ENCODE peak calls at places on chromosomes 4 and X, in eight cellular contexts. One of them, this sample, is unnamed.

GRCh38 chr4:145937990-145938611 is 522 bp downstream of the ZNF827 start:
- DNase-seq in BE2C: peak
- DNase-seq in CD4-positive, alpha-beta T cell: peak
- DNase-seq in AG04449: no peak
- DNase-seq in thoracic aorta: no peak
- DNase-seq in uterus: peak
- DNase-seq in CD8-positive, alpha-beta T cell: peak
- DNase-seq in stomach: no peak
- DNase-seq in this sample: no peak

GRCh38 chrX:28205905-28206304 is 224.7 kb upstream of the DCAF8L1 start:
- DNase-seq in CD4-positive, alpha-beta T cell: no peak
- DNase-seq in stomach: no peak
- DNase-seq in thoracic aorta: no peak
- DNase-seq in uterus: no peak
- DNase-seq in AG04449: no peak
- DNase-seq in BE2C: no peak
- DNase-seq in CD8-positive, alpha-beta T cell: no peak
- DNase-seq in this sample: no peak

GRCh38 chr4:111506706-111507105 is 638.5 kb upstream of the FAM241A start:
- DNase-seq in uterus: no peak
- DNase-seq in thoracic aorta: no peak
- DNase-seq in AG04449: peak
- DNase-seq in stomach: no peak
- DNase-seq in BE2C: no peak
- DNase-seq in CD4-positive, alpha-beta T cell: no peak
- DNase-seq in CD8-positive, alpha-beta T cell: no peak
- DNase-seq in this sample: peak

GRCh38 chr4:76850010-76850441 is 47.9 kb downstream of the SOWAHB start:
- DNase-seq in AG04449: peak
- DNase-seq in thoracic aorta: no peak
- DNase-seq in CD8-positive, alpha-beta T cell: no peak
- DNase-seq in stomach: no peak
- DNase-seq in uterus: no peak
- DNase-seq in CD4-positive, alpha-beta T cell: no peak
- DNase-seq in BE2C: no peak
- DNase-seq in this sample: peak

GRCh38 chr4:67918428-67918827 is 34.6 kb upstream of the TMPRSS11D start:
- DNase-seq in BE2C: no peak
- DNase-seq in AG04449: no peak
- DNase-seq in CD8-positive, alpha-beta T cell: no peak
- DNase-seq in uterus: no peak
- DNase-seq in stomach: no peak
- DNase-seq in thoracic aorta: no peak
- DNase-seq in CD4-positive, alpha-beta T cell: no peak
- DNase-seq in this sample: no peak

GRCh38 chrX:132877954-132878536 is 80.4 kb downstream of the HS6ST2 start:
- DNase-seq in BE2C: no peak
- DNase-seq in AG04449: no peak
- DNase-seq in CD8-positive, alpha-beta T cell: no peak
- DNase-seq in CD4-positive, alpha-beta T cell: no peak
- DNase-seq in thoracic aorta: no peak
- DNase-seq in uterus: no peak
- DNase-seq in stomach: no peak
- DNase-seq in this sample: no peak

GRCh38 chrX:123308663-123309062 is 124.6 kb downstream of the GRIA3 start:
- DNase-seq in CD8-positive, alpha-beta T cell: no peak
- DNase-seq in stomach: no peak
- DNase-seq in uterus: no peak
- DNase-seq in CD4-positive, alpha-beta T cell: no peak
- DNase-seq in AG04449: no peak
- DNase-seq in BE2C: no peak
- DNase-seq in thoracic aorta: no peak
- DNase-seq in this sample: no peak

GRCh38 chr4:8778301-8778700 is 93.3 kb downstream of the HMX1 start:
- DNase-seq in stomach: no peak
- DNase-seq in CD8-positive, alpha-beta T cell: no peak
- DNase-seq in thoracic aorta: no peak
- DNase-seq in CD4-positive, alpha-beta T cell: no peak
- DNase-seq in uterus: no peak
- DNase-seq in AG04449: no peak
- DNase-seq in BE2C: no peak
- DNase-seq in this sample: no peak

GRCh38 chrX:96685205-96686099 is 810 bp downstream of the DIAPH2 start:
- DNase-seq in CD8-positive, alpha-beta T cell: no peak
- DNase-seq in uterus: peak
- DNase-seq in BE2C: no peak
- DNase-seq in AG04449: no peak
- DNase-seq in CD4-positive, alpha-beta T cell: no peak
- DNase-seq in stomach: peak
- DNase-seq in thoracic aorta: peak
- DNase-seq in this sample: no peak

GRCh38 chr4:33996075-33996718 is 2248.1 kb downstream of the ARAP2 start:
- DNase-seq in CD8-positive, alpha-beta T cell: no peak
- DNase-seq in AG04449: no peak
- DNase-seq in CD4-positive, alpha-beta T cell: no peak
- DNase-seq in stomach: no peak
- DNase-seq in uterus: no peak
- DNase-seq in BE2C: no peak
- DNase-seq in thoracic aorta: no peak
- DNase-seq in this sample: no peak

GRCh38 chr4:39637572-39638357 is 900 bp downstream of the SMIM14 start:
- DNase-seq in uterus: peak
- DNase-seq in stomach: peak
- DNase-seq in CD4-positive, alpha-beta T cell: peak
- DNase-seq in CD8-positive, alpha-beta T cell: peak
- DNase-seq in thoracic aorta: no peak
- DNase-seq in AG04449: no peak
- DNase-seq in BE2C: peak
- DNase-seq in this sample: no peak

GRCh38 chr4:150999091-150999490 is 16.0 kb downstream of the LRBA start:
- DNase-seq in thoracic aorta: no peak
- DNase-seq in stomach: no peak
- DNase-seq in CD8-positive, alpha-beta T cell: no peak
- DNase-seq in CD4-positive, alpha-beta T cell: no peak
- DNase-seq in uterus: no peak
- DNase-seq in AG04449: no peak
- DNase-seq in BE2C: no peak
- DNase-seq in this sample: no peak

DNA sequence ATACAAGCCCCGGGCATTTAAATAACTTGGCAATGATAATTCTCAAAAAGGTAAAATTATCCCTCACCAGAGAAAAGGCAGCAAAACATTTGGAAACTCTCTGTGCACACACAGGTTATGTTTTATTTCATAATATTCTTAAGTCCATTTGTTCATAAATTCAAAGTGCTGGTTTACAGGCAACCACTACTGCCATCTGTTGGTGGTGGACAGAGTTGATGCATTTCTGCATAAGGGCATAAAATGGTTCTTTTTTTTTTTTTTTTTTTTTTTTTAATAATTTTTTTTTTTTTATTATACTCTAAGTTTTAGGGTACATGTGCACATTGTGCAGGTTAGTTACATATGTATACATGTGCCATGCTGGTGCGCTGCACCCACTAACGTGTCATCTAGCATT is 31.5 kb upstream of the IL21 start:
- DNase-seq in thoracic aorta: no peak
- DNase-seq in AG04449: no peak
- DNase-seq in CD8-positive, alpha-beta T cell: no peak
- DNase-seq in CD4-positive, alpha-beta T cell: peak
- DNase-seq in uterus: no peak
- DNase-seq in BE2C: peak
- DNase-seq in stomach: no peak
- DNase-seq in this sample: peak
- TF ChIP-seq CTCF in thoracic aorta: no peak
- TF ChIP-seq CTCF in AG04449: peak
- TF ChIP-seq CTCF in CD8-positive, alpha-beta T cell: no peak
- TF ChIP-seq CTCF in CD4-positive, alpha-beta T cell: peak
- TF ChIP-seq CTCF in uterus: peak
- TF ChIP-seq CTCF in BE2C: peak
- TF ChIP-seq CTCF in stomach: no peak
- TF ChIP-seq CTCF in this sample: peak

GRCh38 chrX:7068939-7069367 is 78.6 kb upstream of the STS start:
- DNase-seq in CD4-positive, alpha-beta T cell: no peak
- DNase-seq in stomach: no peak
- DNase-seq in CD8-positive, alpha-beta T cell: no peak
- DNase-seq in thoracic aorta: no peak
- DNase-seq in uterus: no peak
- DNase-seq in AG04449: no peak
- DNase-seq in BE2C: peak
- DNase-seq in this sample: no peak

GRCh38 chrX:7065473-7065872 is 82.0 kb upstream of the STS start:
- DNase-seq in CD4-positive, alpha-beta T cell: no peak
- DNase-seq in BE2C: no peak
- DNase-seq in stomach: no peak
- DNase-seq in CD8-positive, alpha-beta T cell: no peak
- DNase-seq in thoracic aorta: no peak
- DNase-seq in AG04449: no peak
- DNase-seq in uterus: no peak
- DNase-seq in this sample: no peak

GRCh38 chrX:7071390-7071789 is 76.1 kb upstream of the STS start:
- DNase-seq in CD8-positive, alpha-beta T cell: no peak
- DNase-seq in BE2C: no peak
- DNase-seq in CD4-positive, alpha-beta T cell: no peak
- DNase-seq in uterus: no peak
- DNase-seq in AG04449: no peak
- DNase-seq in stomach: no peak
- DNase-seq in thoracic aorta: no peak
- DNase-seq in this sample: no peak

GRCh38 chrX:7069556-7069955 is 78.0 kb upstream of the STS start:
- DNase-seq in thoracic aorta: no peak
- DNase-seq in BE2C: no peak
- DNase-seq in uterus: no peak
- DNase-seq in AG04449: no peak
- DNase-seq in CD8-positive, alpha-beta T cell: no peak
- DNase-seq in CD4-positive, alpha-beta T cell: no peak
- DNase-seq in stomach: no peak
- DNase-seq in this sample: no peak

DNA sequence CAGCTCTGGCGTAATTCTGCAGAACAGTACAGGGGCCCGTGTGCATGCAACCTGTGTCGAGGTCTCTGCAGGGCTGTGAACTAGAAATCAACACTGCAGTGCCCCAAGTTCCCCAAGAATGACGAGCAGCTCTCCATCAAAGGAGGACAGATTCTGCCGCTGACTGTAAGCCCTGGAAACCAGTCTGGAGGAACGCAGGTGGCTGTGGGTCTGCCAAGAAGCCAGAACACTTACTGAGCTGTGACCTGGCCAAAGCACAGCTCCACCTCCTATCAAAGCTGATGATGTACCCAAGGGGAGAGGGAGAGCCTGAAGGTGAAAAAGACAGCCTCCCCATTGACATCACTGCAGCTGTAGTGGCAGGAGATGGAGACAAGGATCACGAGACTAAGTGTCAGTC is 80.2 kb upstream of the STS start:
- DNase-seq in CD4-positive, alpha-beta T cell: no peak
- DNase-seq in uterus: no peak
- DNase-seq in BE2C: no peak
- DNase-seq in CD8-positive, alpha-beta T cell: no peak
- DNase-seq in stomach: no peak
- DNase-seq in AG04449: no peak
- DNase-seq in thoracic aorta: no peak
- DNase-seq in this sample: no peak
- TF ChIP-seq CTCF in CD4-positive, alpha-beta T cell: no peak
- TF ChIP-seq CTCF in uterus: no peak
- TF ChIP-seq CTCF in BE2C: no peak
- TF ChIP-seq CTCF in CD8-positive, alpha-beta T cell: no peak
- TF ChIP-seq CTCF in stomach: no peak
- TF ChIP-seq CTCF in AG04449: no peak
- TF ChIP-seq CTCF in thoracic aorta: no peak
- TF ChIP-seq CTCF in this sample: no peak

GRCh38 chr4:159291176-159291575 is 188.3 kb downstream of the RAPGEF2 start:
- DNase-seq in CD4-positive, alpha-beta T cell: no peak
- DNase-seq in BE2C: no peak
- DNase-seq in stomach: no peak
- DNase-seq in CD8-positive, alpha-beta T cell: no peak
- DNase-seq in uterus: no peak
- DNase-seq in AG04449: no peak
- DNase-seq in thoracic aorta: no peak
- DNase-seq in this sample: no peak

GRCh38 chr4:159296061-159296460 is 193.2 kb downstream of the RAPGEF2 start:
- DNase-seq in stomach: no peak
- DNase-seq in uterus: no peak
- DNase-seq in CD8-positive, alpha-beta T cell: no peak
- DNase-seq in BE2C: no peak
- DNase-seq in thoracic aorta: no peak
- DNase-seq in CD4-positive, alpha-beta T cell: no peak
- DNase-seq in AG04449: no peak
- DNase-seq in this sample: no peak

GRCh38 chr4:159290321-159291030 is 187.6 kb downstream of the RAPGEF2 start:
- DNase-seq in stomach: no peak
- DNase-seq in thoracic aorta: no peak
- DNase-seq in BE2C: no peak
- DNase-seq in uterus: no peak
- DNase-seq in AG04449: no peak
- DNase-seq in CD8-positive, alpha-beta T cell: no peak
- DNase-seq in CD4-positive, alpha-beta T cell: no peak
- DNase-seq in this sample: no peak

GRCh38 chr4:159289682-159290081 is 186.8 kb downstream of the RAPGEF2 start:
- DNase-seq in stomach: no peak
- DNase-seq in BE2C: no peak
- DNase-seq in AG04449: no peak
- DNase-seq in CD8-positive, alpha-beta T cell: no peak
- DNase-seq in uterus: no peak
- DNase-seq in thoracic aorta: no peak
- DNase-seq in CD4-positive, alpha-beta T cell: no peak
- DNase-seq in this sample: no peak

GRCh38 chr4:159292137-159292896 is 189.4 kb downstream of the RAPGEF2 start:
- DNase-seq in BE2C: no peak
- DNase-seq in uterus: no peak
- DNase-seq in CD8-positive, alpha-beta T cell: no peak
- DNase-seq in thoracic aorta: no peak
- DNase-seq in stomach: no peak
- DNase-seq in AG04449: no peak
- DNase-seq in CD4-positive, alpha-beta T cell: no peak
- DNase-seq in this sample: no peak
- TF ChIP-seq CTCF in BE2C: peak
- TF ChIP-seq CTCF in uterus: no peak
- TF ChIP-seq CTCF in CD8-positive, alpha-beta T cell: no peak
- TF ChIP-seq CTCF in thoracic aorta: no peak
- TF ChIP-seq CTCF in stomach: no peak
- TF ChIP-seq CTCF in AG04449: no peak
- TF ChIP-seq CTCF in CD4-positive, alpha-beta T cell: no peak
- TF ChIP-seq CTCF in this sample: no peak

DNA sequence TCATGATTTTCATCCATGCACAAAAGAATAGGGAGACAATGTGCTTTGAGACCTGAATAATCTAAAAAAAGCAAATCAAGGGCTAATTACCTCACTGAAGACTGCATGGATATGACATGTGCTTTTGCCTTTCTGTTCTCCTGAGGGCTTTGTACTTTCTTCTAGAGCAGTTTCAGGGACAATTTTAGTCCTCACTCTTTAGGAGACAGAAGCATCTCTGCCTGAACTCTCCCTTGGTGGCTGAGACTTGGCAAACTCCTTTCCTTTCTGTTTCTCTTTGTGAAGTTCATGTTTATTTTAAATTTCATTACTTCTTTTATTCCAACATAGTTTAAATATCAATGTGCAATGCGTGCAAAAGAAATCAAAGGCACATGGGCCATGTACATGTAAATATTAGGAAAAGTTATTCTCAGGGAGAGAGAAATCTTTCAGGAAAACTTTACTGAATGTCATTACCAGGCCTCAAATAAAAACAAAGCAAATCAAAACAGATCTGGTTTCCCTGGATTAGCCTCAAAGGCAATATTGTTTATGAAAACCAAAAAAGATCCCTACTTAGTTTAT is 177.7 kb downstream of the RNF150 start:
- DNase-seq in stomach: no peak
- DNase-seq in BE2C: no peak
- DNase-seq in CD8-positive, alpha-beta T cell: no peak
- DNase-seq in CD4-positive, alpha-beta T cell: no peak
- DNase-seq in uterus: no peak
- DNase-seq in thoracic aorta: no peak
- DNase-seq in AG04449: no peak
- DNase-seq in this sample: peak
- TF ChIP-seq CTCF in stomach: no peak
- TF ChIP-seq CTCF in BE2C: no peak
- TF ChIP-seq CTCF in CD8-positive, alpha-beta T cell: no peak
- TF ChIP-seq CTCF in CD4-positive, alpha-beta T cell: no peak
- TF ChIP-seq CTCF in uterus: no peak
- TF ChIP-seq CTCF in thoracic aorta: no peak
- TF ChIP-seq CTCF in AG04449: no peak
- TF ChIP-seq CTCF in this sample: no peak

This sample was measured in AG09319.